ENCODE peak calls at places on chromosome 22, in nine cellular contexts. C is anterior cingulate cortex; M is activated CD4-positive, alpha-beta T cell treated with anti-CD3 and anti-CD28 coated beads, Interleukin-2, amount 50 U/mL, for 24 hours; X is T-cell; N is NCI-H2081; F is activated naive CD4-positive, alpha-beta T cell; A is HFFc6; E is AG20443; Z is NCI-H146. T is an unnamed sample.

GRCh38 chr22:44330727-44331660 is 18.2 kb upstream of the SHISAL1 start:
- DNase-seq in Z (peak; percentile 22), X (no peak), N (no peak), M (no peak), F (no peak), A (no peak), C (no peak), E (peak; percentile 55), T (no peak)

GRCh38 chr22:17422736-17423343 is 53.6 kb downstream of the CECR2 start:
- DNase-seq in M (no peak), N (no peak), F (no peak), X (no peak), A (no peak), C (no peak), Z (no peak), E (no peak), T (no peak)

GRCh38 chr22:25488244-25489020 is 76.0 kb upstream of the GRK3 start:
- DNase-seq in X (no peak), F (no peak), N (peak; percentile 71), A (peak; percentile 27), C (peak; percentile 37), Z (peak; percentile 88), M (no peak), E (peak; percentile 53), T (no peak)

GRCh38 chr22:30650508-30651116 is 15.0 kb downstream of the SLC35E4 start:
- DNase-seq in A (no peak), N (no peak), M (no peak), X (no peak), E (no peak), Z (no peak), C (peak; percentile 80), F (no peak), T (peak; percentile 76)

GRCh38 chr22:49101873-49102272 is 725.8 kb downstream of the BRD1 start:
- DNase-seq in A (no peak), Z (no peak), X (no peak), N (no peak), C (no peak), E (no peak), F (no peak), M (no peak), T (no peak)

GRCh38 chr22:44625421-44625760 is 76.6 kb upstream of the PRR5 start:
- DNase-seq in N (no peak), X (no peak), Z (no peak), F (no peak), A (no peak), C (no peak), M (no peak), E (no peak), T (no peak)

GRCh38 chr22:48557473-48557872 is 1270.2 kb downstream of the BRD1 start:
- DNase-seq in C (no peak), Z (no peak), N (no peak), F (no peak), A (no peak), X (no peak), M (no peak), E (no peak), T (no peak)

GRCh38 chr22:50340157-50340879 is 2.8 kb upstream of the PPP6R2 start:
- DNase-seq in F (no peak), C (no peak), E (peak; percentile 4), Z (peak; percentile 12), A (no peak), X (no peak), M (no peak), N (no peak), T (no peak)

GRCh38 chr22:18024276-18024939 is at the start of gene MICAL3:
- DNase-seq in N (peak; percentile 80), Z (peak; percentile 48), E (peak; percentile 92), X (peak; percentile 63), M (peak; percentile 36), F (peak; percentile 8), A (peak; percentile 40), C (no peak), T (peak; percentile 28)

GRCh38 chr22:37427128-37427710 is at the start of gene ELFN2:
- DNase-seq in N (no peak), Z (no peak), F (no peak), A (no peak), E (peak; percentile 45), X (no peak), M (no peak), C (no peak), T (no peak)

GRCh38 chr22:32378703-32379272 is 21.1 kb downstream of the RFPL3 start:
- DNase-seq in F (no peak), E (peak; percentile 38), Z (peak; percentile 40), C (no peak), X (no peak), A (peak; percentile 39), M (no peak), N (no peak), T (peak; percentile 37)

GRCh38 chr22:28716686-28717085 is 24.9 kb downstream of the CHEK2 start:
- DNase-seq in N (no peak), F (no peak), M (no peak), Z (no peak), X (no peak), A (no peak), E (no peak), C (no peak), T (no peak)